ENCODE peak calls at places on chromosome 17, in seven cellular contexts. S is heart left ventricle; T is small intestine; P is Peyer's patch; K is naive thymus-derived CD4-positive, alpha-beta T cell; J is CD8-positive, alpha-beta T cell; H is aorta. E is an unnamed sample. For H3K36me3, the result is how much of the 10 kb centered on the place peaks cover.

GRCh38 chr17:44552361-44552760 is 4.9 kb upstream of the FZD2 start:
- DNase-seq in S (no peak), T (peak), P (peak), K (no peak), J (no peak), H (no peak), E (no peak)

GRCh38 chr17:72416054-72416691 is 295.4 kb downstream of the SOX9 start:
- DNase-seq in S (no peak), T (no peak), P (no peak), K (no peak), J (no peak), H (no peak), E (no peak)

GRCh38 chr17:76241205-76241539 is 879 bp upstream of the RNF157 start:
- DNase-seq in S (peak), T (no peak), P (peak), K (no peak), J (no peak), H (peak), E (no peak)

GRCh38 chr17:39143552-39144093 is 7.8 kb downstream of the PLXDC1 start:
- DNase-seq in S (peak), T (no peak), P (no peak), K (no peak), J (no peak), H (peak), E (no peak)

GRCh38 chr17:8846768-8847211 is 20.7 kb downstream of the PIK3R6 start:
- DNase-seq in S (no peak), T (peak), P (no peak), K (no peak), J (no peak), H (no peak), E (no peak)

GRCh38 chr17:7438050-7438614 is 1.2 kb upstream of the FGF11 start:
- DNase-seq in S (peak), T (peak), P (peak), K (peak), J (peak), H (peak), E (peak)

GRCh38 chr17:78432226-78432894 is 53.9 kb downstream of the PGS1 start:
- DNase-seq in S (no peak), T (no peak), P (no peak), K (no peak), J (no peak), H (no peak), E (no peak)

GRCh38 chr17:10668771-10669170 is 11.7 kb upstream of the MYH3 start:
- DNase-seq in S (no peak), T (no peak), P (no peak), K (no peak), J (no peak), H (no peak), E (no peak)

GRCh38 chr17:39092672-39093250 is 58.7 kb downstream of the PLXDC1 start:
- DNase-seq in S (no peak), T (no peak), P (no peak), K (peak), J (no peak), H (no peak), E (peak)

GRCh38 chr17:80793851-80794267 is 197.8 kb upstream of the CHMP6 start:
- DNase-seq in S (no peak), T (no peak), P (no peak), K (no peak), J (no peak), H (peak), E (no peak)

GRCh38 chr17:80795737-80796136 is 195.9 kb upstream of the CHMP6 start:
- DNase-seq in S (peak), T (no peak), P (no peak), K (no peak), J (no peak), H (peak), E (no peak)

GRCh38 chr17:80793421-80793820 is 198.2 kb upstream of the CHMP6 start:
- DNase-seq in S (no peak), T (no peak), P (no peak), K (no peak), J (no peak), H (peak), E (no peak)

GRCh38 chr17:80795090-80795609 is 196.5 kb upstream of the CHMP6 start:
- DNase-seq in S (no peak), T (no peak), P (no peak), K (no peak), J (no peak), H (peak), E (no peak)

DNA sequence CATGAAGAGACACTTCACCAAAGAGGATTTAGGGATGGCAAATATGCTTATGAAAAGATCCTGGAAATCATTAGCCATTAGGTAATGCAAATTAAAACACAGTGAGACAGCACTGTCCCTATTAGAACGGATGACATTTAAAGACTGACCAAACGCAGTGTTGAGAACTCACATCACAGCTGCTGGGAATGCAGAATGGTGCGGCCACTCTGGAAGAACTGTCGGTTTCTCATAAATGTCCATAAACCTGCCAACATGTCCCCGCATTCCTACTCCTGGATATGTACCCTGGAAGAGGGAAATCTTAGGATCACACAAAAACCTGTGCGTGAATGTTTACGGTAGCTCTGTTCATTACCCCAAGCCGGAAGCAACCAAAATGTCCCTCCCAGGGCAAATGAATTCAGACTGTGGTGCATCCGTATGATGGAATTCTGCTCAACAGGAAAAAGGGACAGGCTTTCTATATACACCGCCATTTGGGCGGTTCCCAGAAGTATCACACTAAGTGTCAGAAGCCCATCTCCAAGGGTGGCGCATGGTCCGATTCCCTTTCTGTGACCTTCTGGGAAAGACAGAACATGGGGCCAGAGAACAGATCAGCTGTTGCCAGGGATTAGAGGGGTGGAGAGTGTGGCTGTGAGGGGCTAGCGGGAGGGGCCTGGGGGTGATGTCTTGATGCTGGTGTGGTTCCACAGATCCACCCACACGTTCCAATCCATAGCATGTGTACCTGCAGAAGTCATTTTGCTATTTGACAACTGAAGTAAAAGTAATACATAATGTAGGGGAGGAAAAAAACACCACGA is 197.2 kb upstream of the CHMP6 start:
- DNase-seq in S (no peak), T (no peak), P (no peak), K (no peak), J (no peak), H (peak), E (no peak)
- H3K27ac ChIP-seq in S (no peak), T (no peak), P (peak), K (no peak), J (no peak), H (no peak), E (peak)

DNA sequence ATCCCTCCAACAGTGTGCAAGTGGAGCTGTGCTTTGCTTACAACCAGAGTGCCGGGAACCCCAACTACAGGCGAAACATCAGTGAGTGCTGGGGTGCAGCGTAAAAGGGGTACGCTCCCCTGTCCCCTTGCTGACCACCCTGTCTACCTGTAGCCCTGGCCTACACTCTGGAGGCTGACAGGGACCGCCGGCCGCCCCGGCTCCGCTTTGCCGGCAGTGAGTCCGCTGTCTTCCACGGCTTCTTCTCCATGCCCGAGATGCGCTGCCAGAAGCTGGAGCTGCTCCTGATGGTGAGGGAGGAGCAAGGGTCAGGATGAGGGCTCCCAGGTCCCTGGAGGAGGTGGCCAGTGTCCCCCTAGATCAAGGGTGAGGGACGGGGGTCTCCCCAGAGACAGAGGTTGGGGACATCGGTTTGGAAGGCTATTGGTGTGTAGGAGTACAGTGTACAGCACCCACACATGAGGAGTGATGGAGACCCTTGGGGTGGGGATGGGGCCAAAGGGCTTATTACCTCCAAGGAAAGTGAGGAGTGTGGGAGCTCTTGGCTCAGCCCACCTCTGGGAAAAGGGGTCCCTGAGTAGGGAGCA is 19.6 kb upstream of the PDK2 start:
- DNase-seq in S (no peak), T (no peak), P (no peak), K (no peak), J (no peak), H (peak), E (no peak)
- H3K36me3 ChIP-seq in S (half or more), T (under half), P (half or more), K (under half), J (under half), H (under half), E (under half)

GRCh38 chr17:18139498-18139897 is 30.9 kb downstream of the MYO15A start:
- DNase-seq in S (no peak), T (no peak), P (no peak), K (no peak), J (no peak), H (no peak), E (no peak)

GRCh38 chr17:18140648-18141047 is 32.1 kb downstream of the MYO15A start:
- DNase-seq in S (no peak), T (no peak), P (no peak), K (no peak), J (no peak), H (no peak), E (no peak)

GRCh38 chr17:18138065-18138749 is 29.7 kb downstream of the MYO15A start:
- DNase-seq in S (no peak), T (no peak), P (no peak), K (no peak), J (no peak), H (no peak), E (no peak)

GRCh38 chr17:18139949-18140348 is 31.4 kb downstream of the MYO15A start:
- DNase-seq in S (no peak), T (no peak), P (no peak), K (no peak), J (no peak), H (no peak), E (no peak)

DNA sequence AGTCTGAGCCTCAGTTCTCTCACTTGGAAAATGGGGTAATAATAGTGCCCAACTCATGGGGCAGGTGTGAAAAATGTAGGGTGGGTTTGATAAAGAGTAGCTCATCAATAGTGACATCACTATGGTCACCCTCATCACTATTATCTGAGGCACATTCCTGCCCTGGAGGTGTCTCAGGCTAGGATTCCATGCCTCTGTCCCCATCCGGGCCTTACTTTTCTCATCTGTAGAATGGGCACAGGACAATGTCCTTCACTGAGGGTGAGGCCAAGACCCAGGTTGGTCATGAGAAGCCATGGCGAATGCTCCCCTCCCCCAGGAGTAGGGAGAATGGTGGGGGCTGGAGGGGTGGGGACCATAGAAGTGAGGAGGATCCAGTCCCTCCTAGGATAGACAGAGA is 30.5 kb downstream of the MYO15A start:
- DNase-seq in S (no peak), T (no peak), P (no peak), K (no peak), J (no peak), H (no peak), E (no peak)
- H3K27ac ChIP-seq in S (no peak), T (no peak), P (no peak), K (no peak), J (no peak), H (no peak), E (no peak)

GRCh38 chr17:82888583-82889495 is 49.0 kb upstream of the ZNF750 start:
- DNase-seq in S (peak), T (peak), P (no peak), K (no peak), J (no peak), H (no peak), E (no peak)
- H3K36me3 ChIP-seq in S (under half), T (under half), P (under half), K (under half), J (under half), H (under half), E (under half)

GRCh38 chr17:50093246-50093645 is 1.9 kb upstream of the PDK2 start:
- DNase-seq in S (no peak), T (no peak), P (no peak), K (no peak), J (no peak), H (no peak), E (no peak)
- H3K27ac ChIP-seq in S (no peak), T (no peak), P (no peak), K (no peak), J (no peak), H (no peak), E (no peak)

GRCh38 chr17:3005696-3006095 is 57.7 kb downstream of the OR1D5 start:
- DNase-seq in S (no peak), T (no peak), P (no peak), K (no peak), J (no peak), H (no peak), E (no peak)
- H3K36me3 ChIP-seq in S (under half), T (under half), P (under half), K (under half), J (under half), H (under half), E (under half)

DNA sequence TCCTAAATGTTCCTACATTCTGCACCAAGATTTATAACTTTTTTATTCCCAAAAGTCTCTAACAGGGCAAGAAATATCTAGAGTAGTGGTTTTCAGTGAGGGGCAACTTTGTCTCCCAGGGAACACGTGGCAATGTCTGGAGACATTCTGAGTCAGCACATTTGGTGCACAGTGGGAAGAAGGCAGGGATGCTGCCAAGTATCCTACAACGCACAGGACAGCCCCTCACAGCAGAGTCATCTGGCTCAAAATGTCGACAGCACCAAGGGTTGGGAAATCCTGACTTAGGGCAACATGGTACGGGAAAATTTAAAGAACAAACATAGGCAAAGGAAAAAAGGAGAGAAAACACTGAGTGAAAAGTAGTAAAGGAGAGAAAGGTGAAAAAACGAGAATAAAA is 61.8 kb downstream of the SMG6 start:
- DNase-seq in S (peak), T (no peak), P (no peak), K (no peak), J (no peak), H (no peak), E (no peak)
- H3K27ac ChIP-seq in S (no peak), T (no peak), P (peak), K (no peak), J (no peak), H (no peak), E (no peak)

GRCh38 chr17:35799942-35800341 is 4.5 kb upstream of the MMP28 start:
- DNase-seq in S (peak), T (peak), P (no peak), K (no peak), J (no peak), H (peak), E (no peak)
- H3K36me3 ChIP-seq in S (under half), T (under half), P (under half), K (under half), J (under half), H (under half), E (under half)

GRCh38 chr17:40598928-40599627 is 33.8 kb upstream of the CCR7 start:
- DNase-seq in S (no peak), T (no peak), P (peak), K (peak), J (peak), H (no peak), E (peak)

GRCh38 chr17:40600486-40601046 is 35.3 kb upstream of the CCR7 start:
- DNase-seq in S (no peak), T (peak), P (no peak), K (no peak), J (no peak), H (no peak), E (no peak)

GRCh38 chr17:40597168-40598020 is 32.1 kb upstream of the CCR7 start:
- DNase-seq in S (no peak), T (no peak), P (no peak), K (peak), J (peak), H (no peak), E (peak)

GRCh38 chr17:40596261-40596919 is 31.1 kb upstream of the CCR7 start:
- DNase-seq in S (no peak), T (no peak), P (no peak), K (peak), J (peak), H (no peak), E (no peak)

DNA sequence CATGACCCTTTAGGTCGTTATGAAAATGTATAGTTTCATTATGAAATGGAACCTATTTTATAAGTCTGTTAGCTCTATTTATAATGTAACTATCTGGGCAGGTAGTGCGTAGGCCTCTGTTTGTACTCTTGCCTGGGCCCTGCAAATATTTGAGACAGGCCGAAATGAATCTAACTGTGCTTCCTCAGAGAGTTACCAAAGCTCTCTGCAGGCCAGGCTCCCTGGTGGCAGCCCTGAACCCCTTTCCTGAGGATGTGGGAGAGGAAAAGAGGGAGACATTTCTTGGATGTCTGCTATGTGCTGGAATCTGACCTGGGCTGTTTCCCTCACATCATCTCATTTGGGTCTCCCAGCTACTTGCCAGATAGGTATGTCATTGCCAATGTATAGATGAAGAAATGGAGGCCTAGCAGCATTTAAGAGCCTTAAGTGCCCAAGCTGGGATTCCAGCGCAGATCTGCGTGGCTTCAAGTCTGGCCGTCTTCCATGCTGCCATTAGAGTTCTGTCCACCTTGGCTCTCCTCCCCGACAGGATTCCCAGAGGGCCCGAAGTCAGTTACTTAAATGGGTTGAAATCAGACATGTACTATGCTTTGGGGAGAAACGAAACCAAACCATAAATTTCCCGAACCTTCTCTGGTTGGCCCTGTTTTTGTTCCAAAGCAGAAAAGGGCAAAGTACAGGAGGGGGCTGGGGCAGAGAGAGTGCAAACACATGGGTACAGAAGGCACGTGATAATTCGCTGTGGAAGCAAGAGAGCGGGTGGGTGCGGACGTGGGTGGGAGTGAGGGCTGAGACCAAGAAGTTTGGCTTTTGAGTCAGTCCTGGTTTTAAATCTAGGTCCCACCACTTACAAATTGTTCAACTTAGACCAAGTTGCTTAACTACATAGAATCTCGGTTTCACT is 33.0 kb upstream of the CCR7 start:
- DNase-seq in S (no peak), T (no peak), P (peak), K (no peak), J (peak), H (no peak), E (no peak)
- H3K27ac ChIP-seq in S (peak), T (no peak), P (peak), K (peak), J (peak), H (no peak), E (peak)